ENCODE peak calls at places on chromosomes 7 and 10, in nine cellular contexts. Q is fibroblast of pulmonary artery, F is gastrocnemius medialis, W is mucosa of descending colon, E is AG04450, Y is SK-N-MC, X is neural progenitor cell, Z is fibroblast of lung, R is aorta. I is an unnamed sample.
A peak's percentile ranks its signal among the peaks of the same experiment; 100 is the strongest.

GRCh38 chr10:132539431-132539839 is 1.8 kb downstream of the INPP5A start:
- DNase-seq in Q (no peak), F (peak; percentile 70), W (peak; percentile 51), E (no peak), Y (no peak), X (no peak), Z (no peak), R (peak; percentile 73), I (no peak)

GRCh38 chr7:96187735-96188622 is 133.9 kb downstream of the SLC25A13 start:
- DNase-seq in Q (no peak), F (no peak), W (no peak), E (no peak), Y (no peak), X (no peak), Z (no peak), R (no peak), I (no peak)

GRCh38 chr7:35624299-35625186 is 70.4 kb downstream of the HERPUD2 start:
- DNase-seq in Q (peak; percentile 59), F (no peak), W (no peak), E (no peak), Y (peak; percentile 16), X (peak; percentile 78), Z (peak; percentile 39), R (no peak), I (peak; percentile 37)

GRCh38 chr10:132837905-132838304 is 52.0 kb upstream of the NKX6-2 start:
- DNase-seq in Q (no peak), F (no peak), W (no peak), E (no peak), Y (no peak), X (no peak), Z (no peak), R (peak; percentile 45), I (no peak)

GRCh38 chr10:10785627-10786333 is 231.9 kb upstream of the CELF2 start:
- DNase-seq in Q (peak; percentile 78), F (no peak), W (no peak), E (no peak), Y (no peak), X (no peak), Z (peak; percentile 81), R (no peak), I (peak; percentile 57)

GRCh38 chr10:101272229-101272868 is 43.1 kb upstream of the LBX1 start:
- DNase-seq in Q (peak; percentile 71), F (no peak), W (peak; percentile 68), E (peak; percentile 21), Y (no peak), X (peak; percentile 83), Z (peak; percentile 50), R (peak; percentile 67), I (peak; percentile 70)

GRCh38 chr7:380724-381210 is 90.8 kb downstream of the FOXL3 start:
- DNase-seq in Q (no peak), F (no peak), W (peak; percentile 24), E (no peak), Y (no peak), X (peak; percentile 42), Z (no peak), R (peak; percentile 41), I (no peak)

GRCh38 chr10:44963772-44964633 is 4.4 kb downstream of the RASSF4 start:
- DNase-seq in Q (no peak), F (peak; percentile 95), W (peak; percentile 51), E (no peak), Y (no peak), X (peak; percentile 89), Z (peak; percentile 58), R (peak; percentile 88), I (no peak)

GRCh38 chr7:7177044-7177517 is 5.3 kb upstream of the C1GALT1 start:
- DNase-seq in Q (peak; percentile 83), F (no peak), W (no peak), E (no peak), Y (no peak), X (peak; percentile 29), Z (peak; percentile 62), R (no peak), I (peak; percentile 95)

GRCh38 chr10:103652599-103653281 is 159.2 kb downstream of the NEURL1 start:
- DNase-seq in Q (no peak), F (peak; percentile 72), W (peak; percentile 83), E (no peak), Y (no peak), X (no peak), Z (no peak), R (no peak), I (no peak)

GRCh38 chr10:131694963-131695813 is 205.6 kb upstream of the PPP2R2D start:
- DNase-seq in Q (no peak), F (no peak), W (no peak), E (no peak), Y (no peak), X (no peak), Z (no peak), R (no peak), I (no peak)

GRCh38 chr7:38367301-38367700 is 93.9 kb upstream of the TARP start:
- DNase-seq in Q (no peak), F (no peak), W (no peak), E (no peak), Y (no peak), X (no peak), Z (no peak), R (no peak), I (no peak)

GRCh38 chr7:56009695-56010094 is 41.5 kb downstream of the PSPH start:
- DNase-seq in Q (no peak), F (no peak), W (peak; percentile 54), E (no peak), Y (no peak), X (no peak), Z (no peak), R (no peak), I (peak; percentile 91)

GRCh38 chr10:45441791-45442190 is 67.8 kb downstream of the ALOX5 start:
- DNase-seq in Q (no peak), F (no peak), W (no peak), E (no peak), Y (no peak), X (no peak), Z (no peak), R (no peak), I (no peak)

GRCh38 chr7:157544980-157545680 is 208.3 kb downstream of the DNAJB6 start:
- DNase-seq in Q (no peak), F (no peak), W (peak; percentile 9), E (no peak), Y (no peak), X (no peak), Z (no peak), R (no peak), I (no peak)

GRCh38 chr10:69241575-69241974 is 21.4 kb downstream of the HKDC1 start:
- DNase-seq in Q (peak; percentile 23), F (no peak), W (no peak), E (no peak), Y (no peak), X (no peak), Z (peak; percentile 34), R (peak; percentile 63), I (no peak)

DNA sequence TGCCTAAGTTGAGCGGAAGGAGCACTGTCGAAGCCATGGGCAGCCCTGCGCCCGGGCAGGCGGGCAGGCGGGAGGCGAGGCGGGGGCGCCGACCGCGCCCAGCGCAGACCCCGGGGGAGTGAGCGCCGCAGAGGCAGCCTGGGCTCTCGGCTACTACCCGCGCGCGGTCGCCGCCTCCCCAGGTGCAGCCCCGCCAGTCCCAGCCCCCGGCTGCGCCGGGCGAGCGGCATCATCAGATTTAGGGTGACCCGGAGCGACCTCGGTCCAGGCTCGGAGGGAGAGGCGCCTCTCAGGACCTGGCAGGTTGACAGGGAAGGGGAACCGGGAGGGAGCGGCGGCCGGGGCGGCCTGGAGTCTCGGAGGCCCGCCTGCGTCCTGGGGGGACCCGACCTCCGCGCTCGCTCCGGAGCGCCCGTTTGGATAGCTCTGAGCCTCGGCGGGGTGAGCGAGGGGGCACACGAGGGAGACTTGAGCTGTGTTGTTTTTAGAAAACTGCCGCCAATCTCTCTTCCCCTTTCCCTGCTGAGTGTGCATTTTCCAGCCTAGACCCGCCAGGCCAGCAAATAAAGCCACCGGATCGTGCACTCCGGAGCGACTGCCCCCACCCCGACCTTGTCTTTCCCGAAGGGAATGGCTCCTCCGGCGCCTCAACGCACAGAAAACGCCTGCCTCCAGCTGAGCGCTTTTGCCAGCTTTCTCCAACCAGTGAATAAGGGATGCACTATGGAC is 2.3 kb upstream of the NRP1 start:
- DNase-seq in Q (no peak), F (no peak), W (peak; percentile 62), E (no peak), Y (no peak), X (peak; percentile 64), Z (peak; percentile 73), R (peak; percentile 79), I (no peak)
- H3K4me3 ChIP-seq in Q (peak overlapping the region; percentile 89), F (peak overlapping the region; percentile 98), W (no peak overlapping the region), E (peak overlapping the region; percentile 93), Y (no peak overlapping the region), X (peak overlapping the region; percentile 73), Z (peak overlapping the region; percentile 78), R (peak overlapping the region; percentile 65), I (peak overlapping the region; percentile 59)

GRCh38 chr10:87930929-87931835 is 67.8 kb downstream of the PTEN start:
- DNase-seq in Q (no peak), F (no peak), W (no peak), E (no peak), Y (no peak), X (no peak), Z (no peak), R (no peak), I (no peak)
- H3K4me3 ChIP-seq in Q (no peak overlapping the region), F (no peak overlapping the region), W (no peak overlapping the region), E (no peak overlapping the region), Y (no peak overlapping the region), X (no peak overlapping the region), Z (no peak overlapping the region), R (no peak overlapping the region), I (no peak overlapping the region)

DNA sequence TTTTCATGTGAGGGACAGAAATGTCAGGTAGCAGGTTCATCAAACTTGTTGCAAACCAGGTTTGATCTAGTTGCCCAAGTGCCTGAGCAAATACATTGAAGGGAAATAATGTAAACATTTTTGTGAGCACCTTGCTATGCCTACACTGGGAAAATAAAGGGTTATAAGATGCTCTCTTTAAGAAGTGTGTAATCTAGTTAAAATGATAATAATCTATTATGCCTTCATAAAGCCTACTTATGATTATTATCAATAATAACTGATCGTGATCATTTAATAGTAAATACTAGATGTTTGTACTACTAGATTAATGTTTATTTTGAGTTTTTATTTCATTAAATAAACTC is 1.9 kb upstream of the TMEM229A start:
- DNase-seq in Q (no peak), F (no peak), W (no peak), E (no peak), Y (no peak), X (no peak), Z (no peak), R (no peak), I (no peak)
- H3K4me3 ChIP-seq in Q (no peak overlapping the region), F (no peak overlapping the region), W (no peak overlapping the region), E (no peak overlapping the region), Y (peak overlapping the region; percentile 94), X (no peak overlapping the region), Z (no peak overlapping the region), R (no peak overlapping the region), I (no peak overlapping the region)

GRCh38 chr7:90267263-90267858 is 22.4 kb downstream of the CFAP69 start:
- DNase-seq in Q (no peak), F (no peak), W (no peak), E (no peak), Y (no peak), X (no peak), Z (no peak), R (no peak), I (no peak)
- H3K4me3 ChIP-seq in Q (no peak overlapping the region), F (no peak overlapping the region), W (no peak overlapping the region), E (no peak overlapping the region), Y (peak overlapping the region; percentile 63), X (no peak overlapping the region), Z (no peak overlapping the region), R (no peak overlapping the region), I (no peak overlapping the region)

I was measured in epithelial cell of esophagus.